ENCODE peak calls at places on chromosome 19, in six cellular contexts. R, L, A, M, I and P are unnamed samples.

GRCh38 chr19:7970716-7971448 is 27.4 kb upstream of the TIMM44 start:
- DNase-seq in M (no peak), A (no peak), I (no peak), L (no peak), R (no peak), P (no peak)

GRCh38 chr19:21023901-21024300 is 3.4 kb downstream of the ZNF430 start:
- DNase-seq in R (peak), A (no peak), L (no peak), M (no peak), I (no peak), P (no peak)

GRCh38 chr19:289651-290538 is 1.3 kb downstream of the PLPP2 start:
- DNase-seq in M (no peak), I (no peak), A (no peak), L (no peak), R (peak), P (no peak)

GRCh38 chr19:40400521-40400920 is 10.5 kb upstream of the HIPK4 start:
- DNase-seq in R (no peak), L (no peak), A (no peak), M (no peak), I (no peak), P (no peak)

GRCh38 chr19:7902796-7903243 is 857 bp upstream of the MAP2K7 start:
- DNase-seq in M (no peak), R (no peak), L (no peak), A (no peak), I (no peak), P (no peak)

GRCh38 chr19:19160489-19161035 is 9.5 kb downstream of the MEF2B start:
- DNase-seq in M (no peak), I (no peak), L (no peak), A (no peak), R (no peak), P (no peak)

GRCh38 chr19:29671393-29672076 is 6.3 kb downstream of the PLEKHF1 start:
- DNase-seq in L (no peak), A (no peak), I (peak), R (no peak), M (no peak), P (peak)

GRCh38 chr19:52170863-52171320 is 529 bp downstream of the ZNF836 start:
- DNase-seq in M (no peak), A (peak), L (no peak), R (no peak), I (peak), P (peak)

GRCh38 chr19:2529473-2529918 is 53.6 kb downstream of the GADD45B start:
- DNase-seq in L (peak), M (no peak), I (no peak), R (peak), A (no peak), P (no peak)

GRCh38 chr19:39704181-39705044 is at the start of gene LGALS14:
- DNase-seq in M (no peak), R (no peak), I (no peak), A (no peak), L (no peak), P (no peak)

GRCh38 chr19:40266111-40266510 is 19.0 kb downstream of the AKT2 start:
- DNase-seq in A (no peak), M (no peak), I (peak), R (no peak), L (no peak), P (peak)

GRCh38 chr19:1360818-1361461 is 22.8 kb upstream of the NDUFS7 start:
- DNase-seq in A (no peak), R (peak), L (peak), I (peak), M (no peak), P (peak)

GRCh38 chr19:40502647-40503046 is 35.8 kb downstream of the SPTBN4 start:
- DNase-seq in A (no peak), I (no peak), M (no peak), L (no peak), R (peak), P (no peak)

GRCh38 chr19:37930416-37930815 is 23.4 kb downstream of the SIPA1L3 start:
- DNase-seq in R (no peak), A (no peak), M (no peak), L (no peak), I (no peak), P (no peak)

GRCh38 chr19:49421039-49421877 is 2.0 kb downstream of the PTH2 start:
- DNase-seq in R (no peak), M (peak), I (peak), A (no peak), L (no peak), P (no peak)

GRCh38 chr19:37082307-37082706 is 4.1 kb downstream of the ZNF420 start:
- DNase-seq in M (no peak), I (no peak), A (no peak), L (no peak), R (no peak), P (no peak)

GRCh38 chr19:56946164-56946563 is 105.6 kb upstream of the PEG3 start:
- DNase-seq in M (no peak), I (no peak), R (no peak), A (no peak), L (no peak), P (no peak)

GRCh38 chr19:51194527-51195315 is 30.2 kb upstream of the CD33 start:
- DNase-seq in R (no peak), L (no peak), M (no peak), I (no peak), A (no peak), P (no peak)

GRCh38 chr19:13951799-13952153 is 533 bp upstream of the DCAF15 start:
- DNase-seq in A (no peak), L (no peak), I (no peak), R (no peak), M (no peak), P (no peak)

GRCh38 chr19:13951043-13951442 is 1.3 kb upstream of the DCAF15 start:
- DNase-seq in I (no peak), L (no peak), R (no peak), M (no peak), A (no peak), P (no peak)

GRCh38 chr19:13952154-13953020 is at the start of gene DCAF15:
- DNase-seq in A (peak), M (peak), R (peak), L (peak), I (peak), P (peak)

GRCh38 chr19:13954185-13954584 is 1.9 kb downstream of the DCAF15 start:
- DNase-seq in R (no peak), L (no peak), A (no peak), I (no peak), M (no peak), P (no peak)

DNA sequence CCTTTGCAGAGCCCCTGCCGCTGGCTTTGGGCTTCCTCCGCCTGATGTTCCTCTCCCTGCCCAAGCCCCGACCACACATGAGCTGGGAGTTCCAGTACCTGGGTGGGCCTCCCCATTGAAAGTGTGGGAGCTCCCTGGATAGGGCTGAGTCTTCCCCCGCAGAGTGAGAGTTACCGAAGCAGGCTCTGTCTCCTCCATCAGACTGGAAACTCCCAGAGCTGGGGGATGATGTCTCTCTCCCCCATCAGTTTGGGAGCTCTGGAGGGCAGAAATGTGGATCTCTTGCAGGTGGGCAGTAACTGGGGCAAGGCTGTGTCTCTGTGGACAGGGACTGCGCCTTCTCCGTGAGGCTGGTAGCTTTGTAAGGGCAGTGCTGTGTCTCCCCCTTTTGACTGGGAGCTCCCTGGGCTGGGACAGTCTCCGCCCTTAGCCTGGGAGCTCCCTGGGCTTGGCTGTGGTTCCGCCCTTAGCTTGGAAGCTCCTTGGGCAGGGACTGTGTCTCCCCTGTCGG is 767 bp downstream of the DCAF15 start:
- DNase-seq in R (peak), A (peak), M (no peak), L (peak), I (no peak), P (no peak)
- TF ChIP-seq CTCF in R (peak), A (no peak), M (no peak), L (peak), I (no peak), P (no peak)

GRCh38 chr19:31015778-31016177 is 333.5 kb downstream of the TSHZ3 start:
- DNase-seq in I (no peak), M (no peak), L (no peak), R (no peak), A (no peak), P (no peak)
- TF ChIP-seq CTCF in I (no peak), M (no peak), L (no peak), R (no peak), A (no peak), P (no peak)

GRCh38 chr19:41926861-41927809 is 1.1 kb downstream of the ERFL start:
- DNase-seq in L (no peak), A (no peak), M (no peak), I (no peak), R (no peak), P (no peak)

GRCh38 chr19:41928754-41929535 is 696 bp upstream of the ERFL start:
- DNase-seq in I (no peak), L (no peak), R (no peak), A (no peak), M (no peak), P (no peak)

GRCh38 chr19:41929536-41930071 is 1.4 kb upstream of the ERFL start:
- DNase-seq in R (no peak), M (no peak), I (no peak), L (no peak), A (no peak), P (no peak)

GRCh38 chr19:41927810-41928192 is 448 bp downstream of the ERFL start:
- DNase-seq in I (no peak), A (no peak), R (no peak), M (no peak), L (no peak), P (no peak)

GRCh38 chr19:41928221-41928683 is at the start of gene ERFL:
- DNase-seq in A (no peak), M (no peak), I (no peak), R (no peak), L (no peak), P (no peak)
- TF ChIP-seq CTCF in A (no peak), M (no peak), I (no peak), R (no peak), L (no peak), P (no peak)

DNA sequence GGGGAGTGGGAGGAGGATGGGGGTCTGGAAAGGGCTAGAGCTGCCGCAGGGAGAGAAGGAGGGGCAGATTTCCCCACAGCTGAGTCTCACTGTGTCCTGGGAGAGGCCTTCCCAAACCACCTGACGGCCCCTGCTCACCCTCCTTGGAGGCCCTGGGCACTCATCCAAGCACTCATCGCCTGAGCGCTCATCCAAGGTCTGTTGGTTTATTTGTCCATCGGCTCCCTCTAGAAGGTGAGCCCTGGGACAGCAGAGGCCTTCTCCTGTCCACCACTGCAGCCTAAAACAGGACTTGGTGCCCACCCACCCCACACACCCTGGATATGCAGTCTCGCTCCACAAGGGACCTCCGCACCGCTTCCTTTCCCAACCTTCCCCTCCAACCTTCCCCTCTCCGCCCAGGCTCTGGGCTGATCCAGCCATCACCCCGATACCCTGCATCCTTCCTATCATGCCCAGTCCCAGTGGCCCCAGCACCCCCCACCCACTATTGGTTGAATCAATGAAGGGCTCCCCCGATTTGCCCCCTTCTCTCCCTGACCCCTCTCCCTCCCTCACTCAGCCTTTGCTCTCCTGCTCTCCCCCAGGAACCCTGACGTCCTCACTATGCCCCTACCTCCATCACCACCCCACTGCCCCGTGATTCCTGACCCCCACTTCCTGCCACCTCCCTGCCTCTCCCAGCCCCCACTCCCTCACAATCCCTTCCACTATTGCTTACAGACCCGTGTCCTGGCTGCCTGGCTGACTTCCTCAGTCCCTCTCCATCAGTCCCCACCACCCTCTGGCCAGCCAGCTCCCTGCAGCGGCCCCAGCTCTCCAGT is 1.6 kb downstream of the UBXN6 start:
- DNase-seq in I (peak), A (peak), L (peak), M (peak), R (peak), P (no peak)
- TF ChIP-seq CTCF in I (no peak), A (no peak), L (peak), M (no peak), R (peak), P (no peak)

GRCh38 chr19:4067396-4068057 is 828 bp upstream of the ZBTB7A start:
- DNase-seq in R (no peak), L (no peak), I (no peak), M (no peak), A (peak), P (no peak)

GRCh38 chr19:4071610-4072009 is 4.9 kb upstream of the ZBTB7A start:
- DNase-seq in M (no peak), I (no peak), A (no peak), R (no peak), L (no peak), P (no peak)

GRCh38 chr19:4068058-4068966 is 1.6 kb upstream of the ZBTB7A start:
- DNase-seq in M (no peak), R (no peak), I (no peak), A (no peak), L (no peak), P (no peak)

GRCh38 chr19:4066682-4067395 is at the start of gene ZBTB7A:
- DNase-seq in I (peak), L (peak), R (peak), M (no peak), A (peak), P (peak)

GRCh38 chr19:4069331-4069959 is 2.7 kb upstream of the ZBTB7A start:
- DNase-seq in M (no peak), L (no peak), R (no peak), I (peak), A (no peak), P (no peak)
- TF ChIP-seq CTCF in M (no peak), L (no peak), R (no peak), I (no peak), A (no peak), P (no peak)

GRCh38 chr19:12733369-12733896 is 1.1 kb downstream of the TRIR start:
- DNase-seq in I (no peak), L (no peak), M (no peak), R (peak), A (no peak), P (no peak)
- TF ChIP-seq CTCF in I (no peak), L (peak), M (peak), R (peak), A (peak), P (no peak)

DNA sequence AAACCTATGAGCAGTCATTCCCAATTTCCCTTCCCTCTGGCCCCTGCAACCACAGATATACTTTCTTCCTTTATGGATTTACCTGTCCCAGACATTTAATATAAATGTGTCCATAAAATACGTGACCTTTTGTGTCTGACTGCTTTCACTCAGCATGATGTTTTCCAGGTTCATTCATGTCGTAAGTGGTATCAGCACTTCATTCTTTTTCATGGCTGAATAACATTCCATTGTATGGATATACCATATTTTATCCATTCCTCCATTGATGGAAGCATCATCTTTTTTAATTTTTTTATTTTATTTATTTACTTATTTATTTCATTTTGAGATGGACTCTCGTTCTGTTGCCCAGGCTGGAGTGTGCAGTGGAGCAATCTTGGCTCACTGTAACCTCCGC is 8.0 kb upstream of the PPP6R1 start:
- DNase-seq in L (no peak), M (no peak), R (no peak), I (no peak), A (no peak), P (no peak)
- TF ChIP-seq CTCF in L (no peak), M (no peak), R (no peak), I (no peak), A (no peak), P (no peak)